ENCODE peak calls at places on chromosomes 5 and 9, in four cellular contexts. One of them, this sample, is unnamed.

GRCh38 chr5:118987988-118988945 is at the start of gene DTWD2:
- DNase-seq in cardiac septum: peak
- DNase-seq in aorta: peak
- DNase-seq in T-helper 9 cell: peak
- DNase-seq in this sample: peak

GRCh38 chr9:136964171-136964689 is 12.2 kb downstream of the LCN12 start:
- DNase-seq in aorta: no peak
- DNase-seq in cardiac septum: no peak
- DNase-seq in T-helper 9 cell: no peak
- DNase-seq in this sample: no peak

GRCh38 chr5:136020383-136021015 is 8.3 kb upstream of the TGFBI start:
- DNase-seq in T-helper 9 cell: no peak
- DNase-seq in cardiac septum: no peak
- DNase-seq in aorta: no peak
- DNase-seq in this sample: no peak

GRCh38 chr9:4497855-4498254 is 7.6 kb downstream of the SLC1A1 start:
- DNase-seq in T-helper 9 cell: no peak
- DNase-seq in aorta: no peak
- DNase-seq in cardiac septum: no peak
- DNase-seq in this sample: no peak

GRCh38 chr9:135680091-135680490 is 17.0 kb downstream of the LCN9 start:
- DNase-seq in aorta: no peak
- DNase-seq in T-helper 9 cell: no peak
- DNase-seq in cardiac septum: no peak
- DNase-seq in this sample: no peak

GRCh38 chr5:54547711-54548250 is 30.2 kb downstream of the SNX18 start:
- DNase-seq in cardiac septum: no peak
- DNase-seq in aorta: peak
- DNase-seq in T-helper 9 cell: no peak
- DNase-seq in this sample: no peak

GRCh38 chr5:50727149-50727496 is 60.7 kb downstream of the PARP8 start:
- DNase-seq in aorta: peak
- DNase-seq in cardiac septum: no peak
- DNase-seq in T-helper 9 cell: no peak
- DNase-seq in this sample: no peak

GRCh38 chr5:143244000-143244736 is 159.3 kb downstream of the NR3C1 start:
- DNase-seq in T-helper 9 cell: no peak
- DNase-seq in cardiac septum: no peak
- DNase-seq in aorta: peak
- DNase-seq in this sample: no peak

GRCh38 chr9:112771359-112772214 is 21.0 kb downstream of the SNX30 start:
- DNase-seq in T-helper 9 cell: no peak
- DNase-seq in aorta: no peak
- DNase-seq in cardiac septum: no peak
- DNase-seq in this sample: no peak

GRCh38 chr5:39437469-39437868 is 12.7 kb upstream of the DAB2 start:
- DNase-seq in cardiac septum: no peak
- DNase-seq in T-helper 9 cell: no peak
- DNase-seq in aorta: no peak
- DNase-seq in this sample: no peak

GRCh38 chr5:176161431-176161830 is 76.8 kb upstream of the SIMC1 start:
- DNase-seq in T-helper 9 cell: no peak
- DNase-seq in aorta: no peak
- DNase-seq in cardiac septum: no peak
- DNase-seq in this sample: no peak

GRCh38 chr9:33103381-33104110 is 27.1 kb upstream of the SMU1 start:
- DNase-seq in aorta: no peak
- DNase-seq in cardiac septum: no peak
- DNase-seq in T-helper 9 cell: no peak
- DNase-seq in this sample: no peak

GRCh38 chr9:15485836-15486678 is 24.7 kb downstream of the PSIP1 start:
- DNase-seq in cardiac septum: no peak
- DNase-seq in T-helper 9 cell: no peak
- DNase-seq in aorta: no peak
- DNase-seq in this sample: no peak

GRCh38 chr5:74643160-74643562 is 2.6 kb upstream of the ENC1 start:
- DNase-seq in cardiac septum: no peak
- DNase-seq in aorta: no peak
- DNase-seq in T-helper 9 cell: no peak
- DNase-seq in this sample: no peak

GRCh38 chr5:55533806-55534435 is 843 bp downstream of the PLPP1 start:
- DNase-seq in cardiac septum: no peak
- DNase-seq in aorta: no peak
- DNase-seq in T-helper 9 cell: no peak
- DNase-seq in this sample: no peak

GRCh38 chr9:89367726-89368437 is 49.6 kb downstream of the SECISBP2 start:
- DNase-seq in cardiac septum: no peak
- DNase-seq in T-helper 9 cell: no peak
- DNase-seq in aorta: peak
- DNase-seq in this sample: no peak

GRCh38 chr9:89278997-89279739 is 31.8 kb upstream of the CKS2 start:
- DNase-seq in aorta: no peak
- DNase-seq in T-helper 9 cell: no peak
- DNase-seq in cardiac septum: no peak
- DNase-seq in this sample: no peak

GRCh38 chr5:95718203-95718602 is 12.9 kb upstream of the RHOBTB3 start:
- DNase-seq in cardiac septum: no peak
- DNase-seq in T-helper 9 cell: no peak
- DNase-seq in aorta: no peak
- DNase-seq in this sample: no peak

GRCh38 chr5:96067902-96068614 is 106.4 kb upstream of the ELL2 start:
- DNase-seq in T-helper 9 cell: no peak
- DNase-seq in aorta: no peak
- DNase-seq in cardiac septum: no peak
- DNase-seq in this sample: no peak